ENCODE peak calls at places on chromosome 2, in eight cellular contexts. N is body of pancreas, V is Peyer's patch, U is heart left ventricle, R is transverse colon, Q is tibial nerve, A is HepG2, P is K562. W is an unnamed sample.

GRCh38 chr2:15969214-15969613 is 28.9 kb downstream of the MYCN start:
- DNase-seq in N (no peak), V (no peak), U (no peak), R (no peak), Q (no peak), A (no peak), P (no peak), W (no peak)

GRCh38 chr2:216571178-216571908 is 61.9 kb upstream of the IGFBP2 start:
- DNase-seq in N (no peak), V (no peak), U (no peak), R (no peak), Q (no peak), A (peak), P (no peak), W (no peak)

GRCh38 chr2:179305125-179305524 is 40.5 kb upstream of the SESTD1 start:
- DNase-seq in N (no peak), V (no peak), U (no peak), R (no peak), Q (no peak), A (no peak), P (no peak), W (no peak)

GRCh38 chr2:181384923-181385322 is 72.3 kb upstream of the ITGA4 start:
- DNase-seq in N (no peak), V (no peak), U (no peak), R (no peak), Q (no peak), A (no peak), P (no peak), W (no peak)

GRCh38 chr2:230938516-230939065 is 13.5 kb upstream of the GPR55 start:
- DNase-seq in N (no peak), V (no peak), U (no peak), R (no peak), Q (no peak), A (no peak), P (no peak), W (no peak)

GRCh38 chr2:113010088-113010487 is 4.8 kb downstream of the IL36A start:
- DNase-seq in N (no peak), V (no peak), U (no peak), R (no peak), Q (no peak), A (no peak), P (no peak), W (no peak)

GRCh38 chr2:162344617-162344950 is 652 bp downstream of the GCA start:
- DNase-seq in N (no peak), V (no peak), U (no peak), R (peak), Q (no peak), A (peak), P (no peak), W (no peak)

GRCh38 chr2:26623541-26624497 is 17.3 kb downstream of the CIB4 start:
- DNase-seq in N (no peak), V (peak), U (peak), R (no peak), Q (no peak), A (no peak), P (peak), W (peak)

GRCh38 chr2:9422321-9423099 is 818 bp downstream of the ITGB1BP1 start:
- DNase-seq in N (peak), V (peak), U (peak), R (peak), Q (no peak), A (peak), P (peak), W (peak)

GRCh38 chr2:33214436-33214835 is 262.0 kb upstream of the RASGRP3 start:
- DNase-seq in N (no peak), V (no peak), U (no peak), R (no peak), Q (no peak), A (no peak), P (no peak), W (no peak)

GRCh38 chr2:231160701-231161100 is 35.9 kb upstream of the HTR2B start:
- DNase-seq in N (no peak), V (no peak), U (no peak), R (no peak), Q (no peak), A (no peak), P (no peak), W (no peak)

GRCh38 chr2:99998981-99999380 is 143.4 kb downstream of the AFF3 start:
- DNase-seq in N (no peak), V (no peak), U (no peak), R (no peak), Q (no peak), A (no peak), P (no peak), W (no peak)

GRCh38 chr2:220228310-220229006 is 601.0 kb downstream of the SLC4A3 start:
- DNase-seq in N (no peak), V (no peak), U (no peak), R (no peak), Q (no peak), A (peak), P (no peak), W (peak)

GRCh38 chr2:64238799-64239198 is 94.6 kb upstream of the PELI1 start:
- DNase-seq in N (no peak), V (no peak), U (no peak), R (no peak), Q (no peak), A (no peak), P (no peak), W (no peak)

GRCh38 chr2:165529130-165529529 is 59.6 kb downstream of the CSRNP3 start:
- DNase-seq in N (no peak), V (no peak), U (no peak), R (no peak), Q (no peak), A (no peak), P (no peak), W (no peak)

GRCh38 chr2:25375371-25375988 is 33.8 kb upstream of the DNMT3A start:
- DNase-seq in N (no peak), V (no peak), U (peak), R (no peak), Q (no peak), A (no peak), P (no peak), W (no peak)

GRCh38 chr2:96396095-96396494 is 60.5 kb downstream of the NCAPH start:
- DNase-seq in N (no peak), V (no peak), U (no peak), R (no peak), Q (no peak), A (no peak), P (no peak), W (no peak)

GRCh38 chr2:45834858-45835257 is 183.4 kb downstream of the PRKCE start:
- DNase-seq in N (no peak), V (no peak), U (no peak), R (no peak), Q (no peak), A (no peak), P (no peak), W (no peak)

GRCh38 chr2:101781326-101781725 is 83.8 kb downstream of the MAP4K4 start:
- DNase-seq in N (no peak), V (no peak), U (no peak), R (no peak), Q (no peak), A (no peak), P (no peak), W (no peak)

GRCh38 chr2:109208071-109208950 is 79.3 kb downstream of the SH3RF3 start:
- DNase-seq in N (no peak), V (no peak), U (no peak), R (no peak), Q (no peak), A (no peak), P (no peak), W (no peak)

GRCh38 chr2:234165421-234165820 is 114.9 kb downstream of the SPP2 start:
- DNase-seq in N (no peak), V (no peak), U (no peak), R (no peak), Q (no peak), A (no peak), P (no peak), W (no peak)

GRCh38 chr2:159045545-159046454 is 77.4 kb downstream of the TANC1 start:
- DNase-seq in N (no peak), V (no peak), U (no peak), R (no peak), Q (no peak), A (no peak), P (no peak), W (no peak)

GRCh38 chr2:159044804-159045286 is 76.4 kb downstream of the TANC1 start:
- DNase-seq in N (no peak), V (no peak), U (no peak), R (peak), Q (peak), A (no peak), P (no peak), W (no peak)

GRCh38 chr2:159043710-159044109 is 75.3 kb downstream of the TANC1 start:
- DNase-seq in N (no peak), V (no peak), U (no peak), R (no peak), Q (no peak), A (no peak), P (no peak), W (no peak)

GRCh38 chr2:159050426-159050825 is 82.0 kb downstream of the TANC1 start:
- DNase-seq in N (no peak), V (no peak), U (no peak), R (no peak), Q (no peak), A (no peak), P (no peak), W (no peak)

GRCh38 chr2:159046966-159047365 is 78.5 kb downstream of the TANC1 start:
- DNase-seq in N (no peak), V (no peak), U (no peak), R (no peak), Q (no peak), A (no peak), P (no peak), W (no peak)
- TF ChIP-seq POLR2A in N (no peak), V (no peak), U (no peak), R (no peak), Q (no peak), A (no peak), P (no peak), W (no peak)

GRCh38 chr2:37378411-37378810 is 34.0 kb downstream of the QPCT start:
- DNase-seq in N (no peak), V (no peak), U (no peak), R (no peak), Q (peak), A (peak), P (no peak), W (peak)

GRCh38 chr2:37379881-37380296 is 35.5 kb downstream of the QPCT start:
- DNase-seq in N (no peak), V (no peak), U (no peak), R (no peak), Q (no peak), A (peak), P (no peak), W (no peak)

GRCh38 chr2:37375721-37376399 is 31.4 kb downstream of the QPCT start:
- DNase-seq in N (no peak), V (no peak), U (no peak), R (no peak), Q (no peak), A (no peak), P (no peak), W (no peak)

GRCh38 chr2:37377187-37377532 is 32.7 kb downstream of the QPCT start:
- DNase-seq in N (no peak), V (no peak), U (no peak), R (no peak), Q (no peak), A (no peak), P (no peak), W (no peak)

DNA sequence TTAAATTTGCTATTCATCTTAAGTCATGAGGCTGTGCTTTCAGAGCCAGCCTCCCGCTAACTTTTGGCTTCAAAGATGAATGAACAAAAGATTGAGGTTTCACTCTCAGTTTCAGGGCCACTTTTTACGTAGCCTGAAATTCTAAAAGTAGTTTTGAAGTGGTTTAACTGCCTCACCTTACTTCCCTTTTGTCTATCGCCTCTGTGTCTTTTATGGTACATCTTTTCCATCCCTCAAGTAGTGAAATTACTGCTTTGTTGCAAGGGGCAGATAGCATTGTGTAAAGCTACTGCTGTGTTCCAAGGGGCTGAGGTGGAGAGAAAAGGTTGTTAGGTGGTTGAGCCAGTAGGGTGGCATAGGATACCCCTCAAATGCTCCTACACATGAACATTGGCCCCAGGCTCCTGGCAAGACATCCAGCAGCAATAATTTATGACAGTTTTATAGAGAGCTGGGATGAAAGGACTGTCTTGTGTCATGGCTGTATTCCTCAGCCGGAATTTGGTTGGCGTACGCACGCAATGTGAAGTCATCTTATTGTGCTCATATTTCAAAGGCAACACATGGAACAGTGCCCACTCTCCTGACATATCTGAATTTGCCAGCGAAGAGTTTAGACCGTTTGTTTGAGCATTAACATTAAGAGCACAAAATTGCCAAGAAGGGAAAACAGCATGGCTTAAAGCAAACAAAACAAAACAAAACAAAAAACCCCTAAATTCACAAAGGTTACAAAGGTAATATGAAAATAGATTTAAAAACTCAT is 32.2 kb downstream of the QPCT start:
- DNase-seq in N (no peak), V (no peak), U (no peak), R (peak), Q (peak), A (no peak), P (no peak), W (no peak)
- TF ChIP-seq POLR2A in N (no peak), V (no peak), U (no peak), R (no peak), Q (no peak), A (no peak), P (no peak), W (no peak)

DNA sequence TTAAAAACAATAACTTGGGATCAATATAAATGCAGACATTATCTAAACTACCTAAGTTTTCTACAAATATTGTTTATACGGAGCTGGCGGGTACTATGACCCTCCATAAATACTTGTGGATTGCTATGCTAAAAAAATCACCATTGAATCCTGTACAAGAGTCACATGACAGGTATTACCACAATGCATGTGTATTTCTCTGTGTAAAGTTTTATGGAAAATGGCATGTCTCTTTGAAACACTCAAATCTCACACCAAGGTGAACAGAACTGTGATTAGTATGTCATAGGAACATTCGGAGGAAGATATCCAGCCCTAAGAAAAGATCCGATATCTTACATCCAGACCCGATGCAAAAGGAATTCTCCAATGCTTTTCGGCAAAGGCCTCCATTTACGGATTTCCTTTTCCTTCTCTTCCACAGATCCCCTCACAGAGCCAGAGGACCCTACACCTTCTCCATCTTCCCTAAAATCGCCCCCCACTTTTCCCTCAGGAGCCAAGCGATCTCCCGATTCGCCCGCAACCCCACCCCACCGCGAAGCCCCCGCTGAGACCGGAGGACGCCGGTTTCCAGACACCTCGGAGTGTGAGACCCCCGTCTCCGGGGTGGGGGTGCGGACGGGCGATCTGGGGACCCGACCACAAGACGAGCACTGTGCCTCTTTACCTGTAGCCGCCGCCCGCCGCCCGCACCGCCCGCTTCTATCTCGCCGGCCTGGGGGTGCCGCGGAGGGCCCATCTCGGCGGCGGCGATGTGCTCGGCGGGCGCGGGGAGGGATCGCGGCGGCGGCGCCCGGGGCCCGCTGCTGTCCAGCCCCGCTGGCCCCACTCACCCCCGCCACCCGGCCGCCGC is 1.2 kb downstream of the SAP130 start:
- DNase-seq in N (no peak), V (no peak), U (no peak), R (no peak), Q (peak), A (no peak), P (no peak), W (no peak)
- TF ChIP-seq POLR2A in N (no peak), V (peak), U (peak), R (no peak), Q (no peak), A (no peak), P (no peak), W (peak)

GRCh38 chr2:20350105-20350712 is 435 bp downstream of the PUM2 start:
- DNase-seq in N (no peak), V (peak), U (peak), R (peak), Q (no peak), A (peak), P (peak), W (peak)
- TF ChIP-seq POLR2A in N (no peak), V (no peak), U (no peak), R (no peak), Q (no peak), A (peak), P (peak), W (peak)

GRCh38 chr2:209726311-209726710 is 45.3 kb upstream of the UNC80 start:
- DNase-seq in N (no peak), V (no peak), U (no peak), R (no peak), Q (no peak), A (no peak), P (no peak), W (no peak)
- TF ChIP-seq POLR2A in N (no peak), V (no peak), U (no peak), R (no peak), Q (no peak), A (no peak), P (no peak), W (no peak)

GRCh38 chr2:31446848-31447247 is 32.3 kb upstream of the XDH start:
- DNase-seq in N (no peak), V (no peak), U (no peak), R (no peak), Q (no peak), A (no peak), P (no peak), W (no peak)
- TF ChIP-seq POLR2A in N (no peak), V (no peak), U (no peak), R (no peak), Q (no peak), A (no peak), P (no peak), W (no peak)

W was measured in H54.